ENCODE peak calls at places on chromosomes 12 and 14, in seven cellular contexts. Y is neuronal stem cell, G is pancreas, M is stomach, R is right atrium auricular region, C is colonic mucosa, F is SJSA1. B is an unnamed sample.

GRCh38 chr12:15627995-15628945 is 160.9 kb downstream of the EPS8 start:
- DNase-seq in Y (no peak), G (no peak), M (no peak), R (no peak), C (no peak), F (no peak), B (no peak)

GRCh38 chr12:68780731-68781130 is 27.2 kb upstream of the MDM2 start:
- DNase-seq in Y (no peak), G (no peak), M (no peak), R (no peak), C (no peak), F (no peak), B (no peak)

GRCh38 chr12:124369055-124369900 is 74.4 kb downstream of the RFLNA start:
- DNase-seq in Y (no peak), G (peak; percentile 97), M (peak; percentile 96), R (peak; percentile 94), C (peak; percentile 82), F (peak; percentile 84), B (peak; percentile 89)

GRCh38 chr12:65055874-65056273 is 65.2 kb downstream of the WIF1 start:
- DNase-seq in Y (no peak), G (no peak), M (no peak), R (no peak), C (no peak), F (no peak), B (no peak)

GRCh38 chr14:25431211-25432076 is 381.5 kb upstream of the STXBP6 start:
- DNase-seq in Y (peak; percentile 35), G (no peak), M (peak; percentile 32), R (no peak), C (peak; percentile 31), F (no peak), B (no peak)

GRCh38 chr14:92581206-92581605 is 67.6 kb downstream of the RIN3 start:
- DNase-seq in Y (no peak), G (no peak), M (no peak), R (no peak), C (no peak), F (no peak), B (no peak)

GRCh38 chr12:10293151-10293550 is 14.5 kb upstream of the KLRD1 start:
- DNase-seq in Y (no peak), G (no peak), M (no peak), R (no peak), C (no peak), F (no peak), B (no peak)

GRCh38 chr14:74596747-74597456 is 15.1 kb downstream of the LTBP2 start:
- DNase-seq in Y (no peak), G (no peak), M (no peak), R (no peak), C (no peak), F (no peak), B (no peak)

GRCh38 chr12:124279846-124280360 is 15.0 kb upstream of the RFLNA start:
- DNase-seq in Y (no peak), G (no peak), M (no peak), R (no peak), C (no peak), F (no peak), B (no peak)

GRCh38 chr14:91177073-91177796 is 63.4 kb downstream of the DGLUCY start:
- DNase-seq in Y (peak; percentile 54), G (no peak), M (peak; percentile 65), R (peak; percentile 68), C (peak; percentile 49), F (peak; percentile 49), B (no peak)

GRCh38 chr14:36207500-36207899 is 31.0 kb upstream of the PTCSC3 start:
- DNase-seq in Y (no peak), G (no peak), M (no peak), R (no peak), C (no peak), F (no peak), B (no peak)

GRCh38 chr14:99995700-99996356 is 69.4 kb upstream of the EVL start:
- DNase-seq in Y (no peak), G (peak; percentile 56), M (peak; percentile 77), R (peak; percentile 73), C (peak; percentile 79), F (peak; percentile 62), B (no peak)

GRCh38 chr14:92645841-92646478 is 102.5 kb downstream of the LGMN start:
- DNase-seq in Y (no peak), G (no peak), M (no peak), R (no peak), C (no peak), F (no peak), B (peak; percentile 32)

GRCh38 chr14:72644758-72645489 is 249.0 kb downstream of the DPF3 start:
- DNase-seq in Y (no peak), G (no peak), M (no peak), R (no peak), C (no peak), F (no peak), B (no peak)

GRCh38 chr12:111091036-111091435 is 170.7 kb upstream of the MYL2 start:
- DNase-seq in Y (no peak), G (no peak), M (no peak), R (no peak), C (no peak), F (no peak), B (no peak)

GRCh38 chr12:68207276-68207675 is 18.3 kb downstream of the IL26 start:
- DNase-seq in Y (no peak), G (no peak), M (no peak), R (no peak), C (no peak), F (no peak), B (no peak)

GRCh38 chr12:91316825-91317224 is 134.2 kb upstream of the DCN start:
- DNase-seq in Y (no peak), G (no peak), M (no peak), R (no peak), C (no peak), F (no peak), B (no peak)

GRCh38 chr12:52183544-52183910 is 8.3 kb downstream of the KRT80 start:
- DNase-seq in Y (no peak), G (no peak), M (no peak), R (no peak), C (no peak), F (no peak), B (no peak)

GRCh38 chr14:100436745-100437406 is 113.7 kb downstream of the SLC25A47 start:
- DNase-seq in Y (no peak), G (no peak), M (no peak), R (peak; percentile 38), C (no peak), F (no peak), B (no peak)

DNA sequence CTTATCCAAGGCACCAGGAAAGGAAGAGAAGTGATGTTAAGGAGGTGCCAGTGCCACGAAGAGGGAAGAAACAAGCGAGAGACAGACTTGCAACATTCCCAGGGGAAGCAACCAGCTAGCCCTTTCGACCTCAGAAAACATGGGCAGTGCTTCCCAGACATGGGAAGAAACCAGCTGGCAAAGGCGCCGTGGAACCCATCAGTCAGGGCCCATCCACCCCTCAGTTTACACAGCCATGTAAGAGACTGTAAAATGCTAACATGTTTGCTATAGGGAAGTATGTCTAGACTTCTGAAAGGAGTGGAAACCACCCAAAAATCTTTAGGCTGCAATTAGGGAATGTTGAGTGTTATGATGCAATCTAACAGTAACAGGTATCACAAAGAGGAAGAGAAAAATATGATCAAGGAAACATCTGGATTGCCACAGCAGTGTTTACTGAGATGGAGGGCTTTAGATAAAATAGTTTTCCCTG is 26.3 kb downstream of the ANAPC5 start:
- DNase-seq in Y (no peak), G (peak; percentile 65), M (no peak), R (no peak), C (no peak), F (no peak), B (no peak)
- H3K36me3 ChIP-seq in Y (peaks cover 90% of the 10 kb centered on the region), G (peaks cover 34% of the 10 kb centered on the region), M (peaks cover 97% of the 10 kb centered on the region), R (peaks cover 81% of the 10 kb centered on the region), C (peaks cover 21% of the 10 kb centered on the region), F (peaks cover 74% of the 10 kb centered on the region), B (peaks cover 2% of the 10 kb centered on the region)

GRCh38 chr12:104494137-104494815 is 37.5 kb downstream of the CHST11 start:
- DNase-seq in Y (no peak), G (peak; percentile 38), M (no peak), R (no peak), C (no peak), F (no peak), B (no peak)
- H3K27ac ChIP-seq in Y (no peak overlapping the region), G (no peak overlapping the region), M (peak overlapping the region; percentile 55), R (peak overlapping the region; percentile 40), C (peak overlapping the region; percentile 49), F (no peak overlapping the region), B (peak overlapping the region; percentile 42)

GRCh38 chr14:57259672-57260071 is 9.0 kb downstream of the EXOC5 start:
- DNase-seq in Y (no peak), G (no peak), M (no peak), R (no peak), C (no peak), F (no peak), B (no peak)

DNA sequence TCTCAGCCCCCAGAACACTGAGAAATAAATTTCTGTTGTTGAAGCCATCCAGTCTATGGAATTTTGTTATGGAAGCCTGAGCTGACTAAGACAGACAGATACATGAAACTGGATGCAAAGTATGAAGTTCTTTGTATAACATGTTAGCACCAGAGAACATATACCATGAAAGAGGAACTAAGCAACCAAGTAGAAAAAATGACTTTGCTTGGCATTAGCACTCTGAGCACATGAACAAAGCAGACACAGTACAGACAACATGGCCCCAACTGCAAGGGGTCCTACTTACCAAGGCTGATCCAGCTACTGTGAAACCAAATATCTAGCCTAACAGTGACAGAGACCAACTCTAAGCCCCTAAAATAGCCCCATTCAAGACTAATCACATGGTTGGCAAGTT is 13.8 kb downstream of the EXOC5 start:
- DNase-seq in Y (no peak), G (no peak), M (no peak), R (no peak), C (no peak), F (no peak), B (no peak)
- H3K36me3 ChIP-seq in Y (peaks cover 55% of the 10 kb centered on the region), G (no peaks in the 10 kb centered on the region), M (no peaks in the 10 kb centered on the region), R (no peaks in the 10 kb centered on the region), C (no peaks in the 10 kb centered on the region), F (peaks cover 10% of the 10 kb centered on the region), B (no peaks in the 10 kb centered on the region)

GRCh38 chr14:21088687-21089086 is 9.8 kb downstream of the ZNF219 start:
- DNase-seq in Y (no peak), G (no peak), M (no peak), R (no peak), C (no peak), F (no peak), B (no peak)

GRCh38 chr14:21084988-21085853 is 13.2 kb downstream of the ZNF219 start:
- DNase-seq in Y (no peak), G (no peak), M (peak; percentile 63), R (no peak), C (no peak), F (no peak), B (no peak)

GRCh38 chr14:21087294-21088091 is 11.0 kb downstream of the ZNF219 start:
- DNase-seq in Y (peak; percentile 74), G (no peak), M (no peak), R (peak; percentile 69), C (no peak), F (peak; percentile 63), B (no peak)

GRCh38 chr14:21089271-21089670 is 9.2 kb downstream of the ZNF219 start:
- DNase-seq in Y (no peak), G (no peak), M (no peak), R (no peak), C (no peak), F (no peak), B (no peak)

DNA sequence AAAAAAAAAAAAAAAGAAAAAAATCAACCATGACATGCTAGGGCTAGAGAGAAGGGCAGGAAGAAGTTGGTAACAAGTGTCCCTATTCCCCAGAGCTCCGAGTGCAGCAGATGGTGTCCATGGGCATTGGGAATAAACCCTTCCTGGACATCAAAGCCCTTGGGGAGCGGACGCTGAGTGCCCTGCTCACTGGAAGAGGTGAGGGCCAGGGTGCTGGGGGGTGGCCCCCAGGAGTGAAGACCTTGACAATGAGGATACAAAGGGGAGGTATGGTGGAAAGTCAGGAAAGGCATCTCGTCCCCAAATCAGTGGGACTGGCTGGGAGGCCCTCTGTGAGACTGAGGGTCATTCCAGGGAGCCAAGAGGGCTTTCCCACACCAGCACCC is 11.6 kb downstream of the ZNF219 start:
- DNase-seq in Y (no peak), G (no peak), M (no peak), R (no peak), C (no peak), F (no peak), B (no peak)
- H3K27ac ChIP-seq in Y (peak overlapping the region; percentile 48), G (no peak overlapping the region), M (peak overlapping the region; percentile 67), R (no peak overlapping the region), C (no peak overlapping the region), F (peak overlapping the region; percentile 60), B (peak overlapping the region; percentile 86)